ENCODE peak calls at places on chromosomes 7 and 10, in seven cellular contexts. G is heart right ventricle, I is upper lobe of right lung, B is A549, C is PC-3, R is heart left ventricle, Y is GM12878. H is an unnamed sample.

GRCh38 chr10:94069884-94070283 is 76.2 kb downstream of the PLCE1 start:
- ATAC-seq in I (no peak), C (no peak), B (no peak), R (no peak), G (no peak), Y (no peak), H (no peak)

GRCh38 chr10:129386415-129387257 is 80.4 kb upstream of the MGMT start:
- ATAC-seq in I (no peak), C (no peak), R (no peak), G (no peak), B (no peak), Y (no peak), H (no peak)

GRCh38 chr10:9209105-9209798 is 1154.8 kb downstream of the GATA3 start:
- ATAC-seq in R (no peak), Y (peak), G (no peak), B (peak), C (peak), I (peak), H (peak)

GRCh38 chr10:85642421-85643170 is 724.0 kb downstream of the GRID1 start:
- ATAC-seq in B (peak), R (peak), Y (no peak), C (peak), I (peak), G (no peak), H (peak)

GRCh38 chr7:95999481-95999880 is 227.1 kb downstream of the DYNC1I1 start:
- ATAC-seq in B (no peak), R (no peak), G (no peak), C (no peak), Y (no peak), I (no peak), H (no peak)

GRCh38 chr10:45224219-45224841 is 91.1 kb downstream of the OR13A1 start:
- ATAC-seq in B (no peak), C (no peak), I (peak), G (no peak), R (no peak), Y (no peak), H (no peak)

GRCh38 chr10:60905580-60905979 is 38.4 kb downstream of the RHOBTB1 start:
- ATAC-seq in I (peak), B (no peak), G (peak), R (peak), Y (no peak), C (no peak), H (peak)

GRCh38 chr7:77549103-77549870 is 12.2 kb downstream of the PTPN12 start:
- ATAC-seq in B (no peak), G (no peak), Y (peak), R (peak), C (no peak), I (peak), H (no peak)

GRCh38 chr7:142784096-142784495 is 13.3 kb downstream of the PRSS2 start:
- ATAC-seq in I (no peak), C (peak), G (no peak), B (no peak), R (no peak), Y (peak), H (no peak)

GRCh38 chr7:30143748-30144251 is 9.0 kb downstream of the MTURN start:
- ATAC-seq in R (no peak), I (no peak), Y (peak), B (no peak), G (no peak), C (peak), H (no peak)

GRCh38 chr10:44279376-44279775 is 105.5 kb downstream of the CXCL12 start:
- ATAC-seq in G (no peak), C (no peak), R (no peak), B (no peak), I (no peak), Y (no peak), H (no peak)

GRCh38 chr7:65453631-65454030 is 80.0 kb downstream of the ZNF92 start:
- ATAC-seq in G (no peak), Y (no peak), I (no peak), B (no peak), R (peak), C (no peak), H (no peak)

GRCh38 chr7:119197872-119198527 is 973.5 kb downstream of the ANKRD7 start:
- ATAC-seq in Y (peak), I (peak), C (peak), B (no peak), R (no peak), G (no peak), H (no peak)

GRCh38 chr10:132551093-132551807 is 13.7 kb downstream of the INPP5A start:
- ATAC-seq in C (no peak), G (no peak), Y (peak), I (peak), B (no peak), R (peak), H (no peak)
- H3K4me3 ChIP-seq in C (no peak), G (no peak), Y (no peak), I (no peak), B (no peak), R (no peak), H (no peak)

GRCh38 chr7:151340794-151341356 is 737 bp upstream of the NUB1 start:
- ATAC-seq in R (no peak), B (peak), C (peak), G (no peak), Y (no peak), I (no peak), H (no peak)
- TF ChIP-seq CTCF in R (no peak), B (no peak), C (no peak), G (no peak), Y (no peak), I (no peak), H (no peak)

GRCh38 chr7:101017099-101017777 is 2.6 kb upstream of the MUC17 start:
- ATAC-seq in R (peak), I (peak), Y (peak), G (peak), C (peak), B (peak), H (peak)
- H3K4me3 ChIP-seq in R (peak), I (peak), Y (peak), G (peak), C (peak), B (peak), H (peak)

GRCh38 chr10:5958680-5959079 is 18.7 kb downstream of the IL15RA start:
- ATAC-seq in I (no peak), B (no peak), G (no peak), R (no peak), Y (no peak), C (peak), H (no peak)

GRCh38 chr10:5958077-5958476 is 19.3 kb downstream of the IL15RA start:
- ATAC-seq in R (no peak), C (peak), I (no peak), G (no peak), B (no peak), Y (no peak), H (no peak)

GRCh38 chr10:5960070-5960972 is 17.0 kb downstream of the IL15RA start:
- ATAC-seq in I (no peak), B (peak), C (peak), G (no peak), R (peak), Y (no peak), H (no peak)

GRCh38 chr10:5959116-5959515 is 18.2 kb downstream of the IL15RA start:
- ATAC-seq in B (no peak), R (no peak), Y (no peak), G (no peak), C (peak), I (no peak), H (no peak)

DNA sequence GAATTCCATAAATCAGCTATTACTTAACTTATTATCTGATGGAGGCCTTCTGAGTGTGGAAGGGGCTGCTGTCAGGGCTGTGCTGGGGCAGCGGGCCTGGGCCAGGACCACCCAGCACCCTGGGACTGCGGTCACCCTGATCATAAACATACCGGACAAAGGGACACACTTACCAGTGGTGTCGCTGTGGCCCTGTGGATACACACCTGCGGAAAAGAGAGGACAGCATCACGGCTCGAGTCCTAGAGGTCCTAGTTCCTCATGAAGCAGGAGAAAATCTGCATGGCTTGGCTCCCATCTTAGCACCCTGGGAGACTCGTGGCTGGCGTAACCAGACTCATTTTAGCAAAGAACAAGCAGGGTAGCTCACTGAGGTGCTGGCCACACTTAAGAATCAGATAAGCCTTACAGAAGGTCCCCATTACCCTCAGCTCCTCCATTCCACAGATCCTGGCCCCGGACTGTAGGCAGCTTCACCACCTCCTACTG is 17.7 kb downstream of the IL15RA start:
- ATAC-seq in G (no peak), C (no peak), Y (no peak), R (no peak), B (no peak), I (no peak), H (no peak)
- TF ChIP-seq CTCF in G (no peak), C (no peak), Y (no peak), R (no peak), B (no peak), I (no peak), H (no peak)

GRCh38 chr7:2109251-2109935 is 123.4 kb downstream of the MAD1L1 start:
- ATAC-seq in I (no peak), R (no peak), G (no peak), C (no peak), B (no peak), Y (no peak), H (no peak)

GRCh38 chr7:2111568-2111967 is 121.2 kb downstream of the MAD1L1 start:
- ATAC-seq in Y (no peak), R (no peak), C (no peak), I (no peak), G (no peak), B (no peak), H (no peak)

GRCh38 chr7:2110586-2111396 is 122.0 kb downstream of the MAD1L1 start:
- ATAC-seq in B (no peak), G (no peak), C (no peak), I (no peak), R (no peak), Y (no peak), H (no peak)

GRCh38 chr7:2108501-2109250 is 124.1 kb downstream of the MAD1L1 start:
- ATAC-seq in B (no peak), C (no peak), Y (no peak), R (no peak), G (no peak), I (no peak), H (no peak)

DNA sequence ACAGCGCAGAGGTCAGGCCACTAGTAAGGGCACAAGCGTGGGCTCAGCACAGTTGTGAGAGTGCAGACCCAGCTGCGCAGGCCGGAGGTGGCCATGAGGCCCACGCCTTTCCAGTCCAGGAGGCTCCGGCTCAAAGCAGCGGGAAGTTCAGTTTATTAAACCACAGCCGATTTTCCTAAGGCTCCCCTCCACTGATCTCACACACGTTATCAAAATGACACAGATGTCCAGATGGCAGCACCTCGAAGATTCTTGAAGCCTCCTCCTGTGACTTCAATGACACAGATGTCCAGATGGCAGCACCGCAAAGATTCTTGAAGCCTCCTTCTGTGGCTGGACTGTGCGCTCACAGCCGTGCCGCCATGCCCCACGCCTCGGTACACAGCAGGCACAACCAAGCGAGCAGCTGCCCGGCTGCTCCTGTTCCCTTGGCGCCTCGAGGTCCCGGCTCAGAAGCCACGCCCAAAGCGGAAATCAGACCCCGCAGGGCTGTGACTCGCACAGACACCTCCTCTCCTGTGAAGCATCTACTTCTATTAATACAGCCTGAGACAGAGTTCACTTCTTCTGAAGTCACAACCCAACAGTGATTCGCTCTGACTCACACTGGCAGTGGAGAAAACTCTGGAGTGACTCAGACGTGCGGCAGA is 122.7 kb downstream of the MAD1L1 start:
- ATAC-seq in Y (peak), G (no peak), R (no peak), C (peak), B (peak), I (no peak), H (peak)
- H3K4me3 ChIP-seq in Y (no peak), G (no peak), R (no peak), C (peak), B (no peak), I (no peak), H (no peak)

DNA sequence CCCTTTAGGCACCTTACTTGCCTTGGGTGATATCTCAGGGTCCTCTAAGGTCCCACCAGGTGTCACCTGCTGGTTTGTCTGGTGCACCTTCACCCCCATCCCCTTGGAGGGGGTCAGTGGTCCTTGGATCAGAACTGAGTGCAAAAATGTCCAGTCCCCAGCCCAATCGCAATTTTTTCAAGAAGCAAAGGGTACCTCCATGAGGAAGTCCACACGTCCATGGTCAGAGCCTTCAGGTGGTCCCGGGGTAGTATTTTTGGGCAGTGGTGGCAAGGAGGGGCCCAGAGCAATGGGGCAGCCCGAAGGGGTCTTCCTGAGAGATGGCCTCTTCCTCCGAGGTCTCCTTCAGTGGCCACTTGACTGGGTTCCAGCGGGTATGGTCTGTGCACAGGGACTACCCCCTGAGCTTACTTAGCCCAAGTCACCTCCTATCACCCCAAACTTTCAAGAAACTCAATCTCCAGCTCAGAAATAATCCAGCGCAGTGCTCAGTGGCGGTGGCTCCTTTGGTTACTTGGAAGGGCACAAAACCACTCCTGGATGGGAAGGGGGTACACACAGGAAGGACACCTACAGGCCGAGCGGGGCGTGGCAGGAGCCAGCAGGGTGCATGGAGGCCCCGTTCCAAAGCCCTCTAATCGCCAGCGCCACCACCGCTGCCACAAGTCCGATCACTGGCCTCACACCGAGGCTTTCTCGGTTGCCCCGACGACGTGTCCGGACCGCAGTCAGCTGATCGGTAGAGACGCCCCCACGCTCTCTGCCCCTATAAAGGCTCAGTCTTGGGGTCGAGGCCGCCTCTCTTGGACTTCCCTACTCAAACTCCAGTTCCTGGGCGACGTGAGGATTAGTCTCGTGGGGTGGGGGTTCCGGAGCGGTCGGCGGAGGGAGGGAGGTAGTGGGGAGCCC is 4.5 kb downstream of the SAP25 start:
- ATAC-seq in I (peak), C (peak), R (peak), G (peak), B (no peak), Y (peak), H (peak)
- TF ChIP-seq CTCF in I (peak), C (peak), R (no peak), G (peak), B (no peak), Y (peak), H (no peak)

DNA sequence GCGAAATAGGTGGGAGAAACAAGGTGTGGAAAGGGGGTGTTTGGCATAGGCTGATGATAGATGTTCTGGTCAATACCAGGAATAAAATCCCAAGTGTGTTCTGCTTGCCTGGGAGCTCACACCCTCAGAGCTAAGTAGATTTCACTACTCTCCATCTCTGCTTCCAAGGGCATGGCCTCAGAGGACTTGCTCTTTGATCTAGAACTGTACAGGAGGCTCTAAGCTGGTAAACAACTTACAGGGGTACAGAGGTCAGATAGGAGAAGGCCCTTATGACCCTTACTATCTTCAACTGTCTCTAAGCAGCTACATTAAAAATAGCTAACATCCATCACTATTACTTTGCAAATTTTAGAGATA is 221.5 kb upstream of the KLF14 start:
- ATAC-seq in C (no peak), G (no peak), R (no peak), Y (peak), I (no peak), B (no peak), H (no peak)
- H3K4me3 ChIP-seq in C (no peak), G (no peak), R (no peak), Y (peak), I (no peak), B (no peak), H (no peak)

GRCh38 chr7:115850774-115851173 is 179.8 kb downstream of the TFEC start:
- ATAC-seq in Y (no peak), G (no peak), R (no peak), I (no peak), C (no peak), B (no peak), H (no peak)

GRCh38 chr7:115851291-115851690 is 179.3 kb downstream of the TFEC start:
- ATAC-seq in R (no peak), I (peak), B (no peak), Y (peak), G (no peak), C (peak), H (no peak)
- TF ChIP-seq CTCF in R (peak), I (peak), B (peak), Y (peak), G (peak), C (peak), H (peak)

GRCh38 chr7:1920886-1921285 is 250.8 kb downstream of the ELFN1 start:
- ATAC-seq in B (no peak), G (no peak), C (no peak), I (no peak), R (no peak), Y (no peak), H (no peak)
- H3K4me3 ChIP-seq in B (no peak), G (no peak), C (no peak), I (no peak), R (no peak), Y (no peak), H (no peak)

GRCh38 chr7:4805979-4806290 is 30.5 kb downstream of the AP5Z1 start:
- ATAC-seq in R (no peak), G (no peak), Y (no peak), I (no peak), C (no peak), B (no peak), H (no peak)
- TF ChIP-seq CTCF in R (no peak), G (no peak), Y (no peak), I (no peak), C (no peak), B (no peak), H (no peak)